ENCODE peak calls at places on chromosomes 3 and 15, in four cellular contexts. R is coronary artery, U is fibroblast of mammary gland, F is GM12864. Y is an unnamed sample.

GRCh38 chr15:47945869-47946666 is 174.7 kb upstream of the SLC24A5 start:
- DNase-seq in R (no peak), U (no peak), F (no peak), Y (no peak)

GRCh38 chr3:153513236-153513635 is 351.2 kb downstream of the RAP2B start:
- DNase-seq in R (no peak), U (peak; percentile 23), F (no peak), Y (peak; percentile 1)

GRCh38 chr15:67807141-67807540 is 18.2 kb upstream of the SKOR1 start:
- DNase-seq in R (peak; percentile 56), U (no peak), F (no peak), Y (no peak)

GRCh38 chr3:161349529-161350278 is 21.6 kb downstream of the SPTSSB start:
- DNase-seq in R (no peak), U (peak; percentile 97), F (no peak), Y (peak; percentile 85)

GRCh38 chr3:133939496-133939835 is 43.8 kb upstream of the RAB6B start:
- DNase-seq in R (peak; percentile 63), U (no peak), F (no peak), Y (no peak)

GRCh38 chr3:61637088-61638051 is 76.0 kb downstream of the PTPRG start:
- DNase-seq in R (no peak), U (peak; percentile 39), F (peak; percentile 51), Y (peak; percentile 89)

GRCh38 chr15:33089878-33090757 is 104.4 kb downstream of the FMN1 start:
- DNase-seq in R (no peak), U (peak; percentile 76), F (no peak), Y (peak; percentile 93)

GRCh38 chr3:82496890-82497560 is 735.6 kb upstream of the GBE1 start:
- DNase-seq in R (no peak), U (no peak), F (no peak), Y (no peak)

GRCh38 chr15:23897091-23897490 is 210.0 kb upstream of the NDN start:
- DNase-seq in R (no peak), U (no peak), F (no peak), Y (no peak)

GRCh38 chr3:4990061-4990460 is 10.8 kb downstream of the BHLHE40 start:
- DNase-seq in R (no peak), U (no peak), F (no peak), Y (no peak)

GRCh38 chr15:68224546-68225250 is 4.8 kb downstream of the CLN6 start:
- DNase-seq in R (no peak), U (no peak), F (peak; percentile 56), Y (no peak)

GRCh38 chr3:19885468-19885867 is 48.5 kb downstream of the EFHB start:
- DNase-seq in R (no peak), U (peak; percentile 49), F (peak; percentile 8), Y (peak; percentile 44)

GRCh38 chr3:127194601-127195187 is 1.8 kb downstream of the PRR23E start:
- DNase-seq in R (peak; percentile 50), U (no peak), F (no peak), Y (no peak)

GRCh38 chr3:150374975-150375374 is 33.1 kb upstream of the TSC22D2 start:
- DNase-seq in R (no peak), U (no peak), F (no peak), Y (no peak)

GRCh38 chr15:39465843-39466242 is 115.0 kb upstream of the THBS1 start:
- DNase-seq in R (no peak), U (peak; percentile 43), F (no peak), Y (peak; percentile 17)

GRCh38 chr3:140206196-140207040 is 271.4 kb downstream of the CLSTN2 start:
- DNase-seq in R (no peak), U (peak; percentile 58), F (no peak), Y (peak; percentile 44)

GRCh38 chr3:30286007-30286669 is 320.3 kb upstream of the TGFBR2 start:
- DNase-seq in R (peak; percentile 79), U (peak; percentile 98), F (no peak), Y (peak; percentile 90)

GRCh38 chr3:48680811-48681540 is 4.7 kb downstream of the NCKIPSD start:
- DNase-seq in R (no peak), U (no peak), F (no peak), Y (no peak)

GRCh38 chr15:90592144-90592887 is 62.6 kb downstream of the CRTC3 start:
- DNase-seq in R (no peak), U (peak; percentile 91), F (no peak), Y (peak; percentile 95)

GRCh38 chr3:13655074-13655913 is 106.4 kb downstream of the FBLN2 start:
- DNase-seq in R (no peak), U (peak; percentile 21), F (no peak), Y (peak; percentile 37)

GRCh38 chr15:66883322-66883911 is 181.4 kb downstream of the SMAD6 start:
- DNase-seq in R (peak; percentile 99), U (peak; percentile 100), F (no peak), Y (peak; percentile 98)

GRCh38 chr15:70466305-70466704 is 297.1 kb downstream of the UACA start:
- DNase-seq in R (no peak), U (no peak), F (no peak), Y (no peak)

DNA sequence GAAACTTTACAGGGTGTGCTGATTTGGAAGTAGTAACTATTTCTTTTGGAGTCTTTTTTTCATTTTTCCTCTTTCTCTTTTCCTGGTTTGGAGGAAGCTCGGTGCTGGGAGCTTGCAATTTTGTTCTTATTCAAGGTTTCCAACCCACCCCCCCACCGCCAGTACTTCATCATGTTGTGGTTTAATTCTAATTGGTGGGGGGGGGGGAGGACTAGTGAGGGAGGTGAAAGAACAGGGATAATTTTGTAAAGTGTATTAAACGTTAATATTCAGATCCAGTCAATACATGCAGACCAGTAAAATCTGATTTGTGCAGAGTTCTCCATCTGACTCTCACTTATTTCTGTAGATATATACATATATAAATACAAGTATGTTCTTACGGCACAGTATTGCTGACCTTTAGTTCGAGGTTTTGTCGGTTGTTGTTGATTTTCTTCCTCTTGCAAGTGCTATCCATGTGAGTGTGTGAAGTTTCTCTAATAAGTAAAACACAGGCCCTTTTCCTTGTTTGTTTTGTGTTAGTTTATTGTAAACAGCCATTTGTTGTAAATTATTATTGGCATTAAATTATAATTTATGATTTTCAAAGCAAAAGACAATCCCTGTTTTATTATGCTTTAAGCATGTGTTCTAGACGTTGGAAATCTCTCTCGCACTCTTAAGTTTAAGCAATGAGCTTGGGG is 9.3 kb downstream of the NR2F2 start:
- DNase-seq in R (no peak), U (peak; percentile 42), F (no peak), Y (no peak)
- H3K4me3 ChIP-seq in R (peak overlapping the region; percentile 94), U (peak overlapping the region; percentile 95), F (no peak overlapping the region), Y (peak overlapping the region; percentile 90)

GRCh38 chr3:170437696-170438407 is 19.2 kb downstream of the CLDN11 start:
- DNase-seq in R (no peak), U (no peak), F (no peak), Y (no peak)
- TF ChIP-seq CTCF in R (no peak), U (no peak), F (no peak), Y (no peak)

GRCh38 chr3:73950781-73951180 is 326.0 kb upstream of the PDZRN3 start:
- DNase-seq in R (no peak), U (no peak), F (no peak), Y (no peak)
- H3K4me3 ChIP-seq in R (no peak overlapping the region), U (no peak overlapping the region), F (no peak overlapping the region), Y (no peak overlapping the region)

GRCh38 chr15:50320504-50320903 is 34.5 kb downstream of the GABPB1 start:
- DNase-seq in R (no peak), U (no peak), F (no peak), Y (no peak)

GRCh38 chr15:50318697-50319096 is 36.3 kb downstream of the GABPB1 start:
- DNase-seq in R (no peak), U (no peak), F (no peak), Y (no peak)

GRCh38 chr15:50321680-50322079 is 33.3 kb downstream of the GABPB1 start:
- DNase-seq in R (no peak), U (no peak), F (no peak), Y (peak; percentile 42)

GRCh38 chr15:50312636-50313035 is 42.4 kb downstream of the GABPB1 start:
- DNase-seq in R (no peak), U (no peak), F (no peak), Y (no peak)

GRCh38 chr15:50315814-50316630 is 39.0 kb downstream of the GABPB1 start:
- DNase-seq in R (no peak), U (peak; percentile 70), F (peak; percentile 16), Y (peak; percentile 65)
- TF ChIP-seq CTCF in R (peak; percentile 49), U (peak; percentile 70), F (peak; percentile 43), Y (peak; percentile 55)